ENCODE peak calls at places on chromosomes 16 and 17, in eight cellular contexts. H is left lung, M is left ventricle myocardium inferior, N is H1, C is cardiac muscle cell, G is astrocyte of the spinal cord, L is ovary, K is BJ. V is an unnamed sample.

GRCh38 chr17:46942441-46943217 is 19.7 kb downstream of the GOSR2 start:
- DNase-seq in H (no peak), M (peak; percentile 62), N (peak; percentile 91), C (peak; percentile 89), G (peak; percentile 68), L (peak; percentile 64), K (no peak), V (peak; percentile 90)

GRCh38 chr16:65884018-65884417 is 482.5 kb upstream of the CDH5 start:
- DNase-seq in H (no peak), M (no peak), N (no peak), C (no peak), G (no peak), L (no peak), K (peak; percentile 26), V (peak; percentile 5)

GRCh38 chr16:53043462-53043861 is 9.2 kb downstream of the CHD9NB start:
- DNase-seq in H (no peak), M (peak; percentile 29), N (no peak), C (peak; percentile 31), G (no peak), L (no peak), K (no peak), V (peak; percentile 28)

GRCh38 chr17:364308-364707 is 11.7 kb upstream of the RPH3AL start:
- DNase-seq in H (no peak), M (no peak), N (no peak), C (no peak), G (no peak), L (no peak), K (no peak), V (no peak)

GRCh38 chr16:11462036-11462435 is 116.8 kb downstream of the RMI2 start:
- DNase-seq in H (no peak), M (no peak), N (no peak), C (no peak), G (no peak), L (no peak), K (no peak), V (no peak)

GRCh38 chr16:50372611-50373344 is 4.0 kb upstream of the BRD7 start:
- DNase-seq in H (no peak), M (peak; percentile 53), N (no peak), C (no peak), G (no peak), L (no peak), K (no peak), V (no peak)

GRCh38 chr17:28228109-28228840 is 90.7 kb upstream of the TMEM97 start:
- DNase-seq in H (no peak), M (no peak), N (peak; percentile 63), C (peak; percentile 9), G (no peak), L (no peak), K (no peak), V (no peak)

GRCh38 chr16:55297910-55298175 is 26.2 kb upstream of the IRX6 start:
- DNase-seq in H (no peak), M (no peak), N (no peak), C (no peak), G (peak; percentile 0), L (no peak), K (no peak), V (no peak)

GRCh38 chr16:30060354-30061194 is 5.0 kb upstream of the ALDOA start:
- DNase-seq in H (peak; percentile 13), M (no peak), N (no peak), C (no peak), G (no peak), L (no peak), K (no peak), V (no peak)

GRCh38 chr16:14658063-14658462 is 25.3 kb downstream of the BFAR start:
- DNase-seq in H (no peak), M (no peak), N (no peak), C (no peak), G (no peak), L (no peak), K (no peak), V (peak; percentile 47)

GRCh38 chr17:17809527-17810373 is 27.0 kb downstream of the SREBF1 start:
- DNase-seq in H (peak; percentile 82), M (peak; percentile 66), N (peak; percentile 94), C (peak; percentile 82), G (peak; percentile 41), L (peak; percentile 75), K (no peak), V (peak; percentile 80)

GRCh38 chr17:74987909-74988711 is 678 bp downstream of the CDR2L start:
- DNase-seq in H (peak; percentile 90), M (peak; percentile 90), N (peak; percentile 81), C (peak; percentile 70), G (peak; percentile 78), L (peak; percentile 84), K (no peak), V (peak; percentile 69)

GRCh38 chr17:37642706-37643105 is 540 bp downstream of the DDX52 start:
- DNase-seq in H (no peak), M (no peak), N (no peak), C (peak; percentile 35), G (peak; percentile 50), L (no peak), K (peak; percentile 9), V (peak; percentile 61)

GRCh38 chr17:42288078-42288984 is at the start of gene STAT5A:
- DNase-seq in H (peak; percentile 98), M (peak; percentile 92), N (peak; percentile 84), C (peak; percentile 93), G (peak; percentile 69), L (peak; percentile 89), K (no peak), V (peak; percentile 89)

GRCh38 chr16:80962879-80963278 is 43.8 kb downstream of the CMC2 start:
- DNase-seq in H (no peak), M (no peak), N (no peak), C (no peak), G (no peak), L (no peak), K (no peak), V (no peak)

GRCh38 chr17:57677858-57678257 is 67.2 kb downstream of the CCDC182 start:
- DNase-seq in H (no peak), M (no peak), N (peak; percentile 29), C (no peak), G (no peak), L (no peak), K (no peak), V (no peak)

GRCh38 chr17:57909548-57909947 is 45.7 kb downstream of the CUEDC1 start:
- DNase-seq in H (no peak), M (no peak), N (no peak), C (no peak), G (no peak), L (no peak), K (no peak), V (no peak)

GRCh38 chr17:64115871-64116534 is 13.9 kb downstream of the ERN1 start:
- DNase-seq in H (no peak), M (no peak), N (no peak), C (peak; percentile 91), G (no peak), L (no peak), K (peak; percentile 46), V (peak; percentile 89)

GRCh38 chr16:81568749-81569087 is 124.1 kb downstream of the CMIP start:
- DNase-seq in H (no peak), M (no peak), N (no peak), C (no peak), G (no peak), L (no peak), K (no peak), V (no peak)

GRCh38 chr16:13307255-13307654 is 405.9 kb downstream of the SHISA9 start:
- DNase-seq in H (no peak), M (no peak), N (no peak), C (no peak), G (peak; percentile 92), L (no peak), K (peak; percentile 88), V (peak; percentile 48)

GRCh38 chr17:30323895-30324319 is 9.9 kb downstream of the TMIGD1 start:
- DNase-seq in H (no peak), M (no peak), N (no peak), C (peak; percentile 84), G (peak; percentile 30), L (no peak), K (no peak), V (peak; percentile 70)

GRCh38 chr17:27577884-27578717 is 52.9 kb upstream of the LGALS9 start:
- DNase-seq in H (no peak), M (peak; percentile 46), N (no peak), C (peak; percentile 82), G (no peak), L (no peak), K (no peak), V (peak; percentile 67)

DNA sequence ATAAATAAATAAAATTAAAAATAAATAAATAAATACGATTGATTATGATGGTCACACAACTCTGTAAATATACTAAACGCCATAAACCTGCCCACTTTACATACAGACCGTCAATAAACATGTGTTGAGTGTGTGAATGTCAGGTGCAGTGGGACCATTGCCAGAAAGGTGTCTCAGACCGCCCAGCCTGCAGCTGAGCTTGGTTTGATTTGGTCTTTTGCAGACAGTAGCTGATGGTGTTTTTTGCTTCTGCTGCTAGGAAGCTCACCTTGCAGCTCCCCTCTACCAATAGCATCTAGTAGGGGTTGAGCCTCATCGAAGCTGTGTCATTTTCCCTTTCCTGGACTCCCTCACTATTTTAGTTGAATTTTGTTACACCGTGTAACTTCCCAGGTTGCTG is 23.5 kb downstream of the UBALD1 start:
- DNase-seq in H (no peak), M (no peak), N (no peak), C (no peak), G (no peak), L (no peak), K (no peak), V (no peak)
- TF ChIP-seq CTCF in H (no peak), M (no peak), N (no peak), C (no peak), G (no peak), L (no peak), K (no peak), V (no peak)

DNA sequence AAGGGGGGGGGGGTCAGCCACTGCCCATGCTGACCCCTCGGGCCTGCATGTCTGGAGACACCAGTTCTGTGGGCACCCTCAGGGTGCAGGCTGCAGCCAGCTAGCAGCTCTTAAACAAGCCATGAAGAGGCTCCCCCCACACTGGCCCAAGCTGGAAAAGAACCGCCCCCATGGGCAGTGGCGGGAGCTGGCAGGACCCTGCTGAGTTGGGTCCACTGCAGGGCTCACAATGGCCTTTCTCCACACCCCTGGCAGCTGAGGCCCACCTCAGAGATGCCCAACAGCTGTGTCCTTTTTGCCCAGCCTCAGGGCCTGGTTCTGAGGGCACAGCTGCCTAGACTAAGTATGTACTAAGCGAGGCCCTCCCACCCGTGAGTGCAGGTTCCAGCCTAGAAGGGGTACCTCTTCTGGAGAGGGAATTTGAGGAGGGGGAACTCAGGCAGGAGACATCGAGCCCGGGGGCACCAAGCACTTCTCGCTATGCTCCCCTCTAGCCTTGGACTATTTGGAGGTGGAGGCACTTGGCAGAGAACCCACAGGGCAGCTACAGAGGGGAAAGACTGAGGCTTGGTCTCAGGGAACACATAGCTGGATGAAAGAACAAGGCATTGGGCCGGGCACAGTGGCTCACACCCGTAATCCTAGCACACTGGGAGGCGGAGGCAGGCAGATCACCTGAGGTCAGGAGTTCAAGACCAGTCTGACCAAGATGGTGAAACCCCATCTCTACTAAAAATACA is 3.2 kb downstream of the THRA start:
- DNase-seq in H (no peak), M (no peak), N (no peak), C (no peak), G (no peak), L (no peak), K (no peak), V (no peak)
- H3K4me3 ChIP-seq in H (no peak overlapping the region), M (peak overlapping the region; percentile 90), N (no peak overlapping the region), C (peak overlapping the region; percentile 93), G (no peak overlapping the region), L (peak overlapping the region; percentile 63), K (no peak overlapping the region), V (no peak overlapping the region)

GRCh38 chr16:63037761-63038562 is 1001.7 kb upstream of the CDH8 start:
- DNase-seq in H (no peak), M (no peak), N (no peak), C (no peak), G (no peak), L (no peak), K (no peak), V (no peak)
- TF ChIP-seq CTCF in H (no peak), M (no peak), N (no peak), C (no peak), G (no peak), L (no peak), K (no peak), V (no peak)

GRCh38 chr17:40418428-40418706 is 671 bp upstream of the TOP2A start:
- DNase-seq in H (no peak), M (no peak), N (no peak), C (no peak), G (no peak), L (peak; percentile 57), K (no peak), V (no peak)
- H3K4me3 ChIP-seq in H (peak overlapping the region; percentile 73), M (peak overlapping the region; percentile 72), N (peak overlapping the region; percentile 97), C (peak overlapping the region; percentile 38), G (peak overlapping the region; percentile 92), L (peak overlapping the region; percentile 54), K (peak overlapping the region; percentile 52), V (peak overlapping the region; percentile 68)